ENCODE peak calls at places on chromosomes 6 and 20, in four cellular contexts. L is tibial nerve, F is A549, X is LNCaP clone FGC. H is an unnamed sample.

GRCh38 chr20:42191140-42191860 is 573.1 kb upstream of the CHD6 start:
- DNase-seq in L (no peak), F (no peak), X (no peak), H (no peak)

GRCh38 chr6:87357479-87358196 is 13.0 kb downstream of the C6orf163 start:
- DNase-seq in L (no peak), F (no peak), X (no peak), H (no peak)

GRCh38 chr6:163707385-163708355 is 293.2 kb downstream of the QKI start:
- DNase-seq in L (no peak), F (no peak), X (peak; percentile 11), H (no peak)

GRCh38 chr20:38250607-38251006 is 9.9 kb downstream of the KIAA1755 start:
- DNase-seq in L (no peak), F (no peak), X (no peak), H (no peak)

GRCh38 chr6:56693246-56693607 is 50.5 kb upstream of the DST start:
- DNase-seq in L (peak; percentile 83), F (no peak), X (peak; percentile 86), H (no peak)

GRCh38 chr6:36858407-36858981 is 16.1 kb downstream of the PPIL1 start:
- DNase-seq in L (no peak), F (no peak), X (no peak), H (no peak)

GRCh38 chr6:116431964-116432595 is 29.1 kb upstream of the CALHM6 start:
- DNase-seq in L (no peak), F (no peak), X (no peak), H (no peak)

GRCh38 chr6:712805-713204 is 19.9 kb upstream of the EXOC2 start:
- DNase-seq in L (no peak), F (no peak), X (no peak), H (no peak)

GRCh38 chr6:122484760-122485159 is 13.2 kb upstream of the SERINC1 start:
- DNase-seq in L (no peak), F (no peak), X (no peak), H (no peak)

GRCh38 chr6:87706187-87706966 is 4.3 kb upstream of the AKIRIN2 start:
- DNase-seq in L (no peak), F (no peak), X (no peak), H (no peak)

GRCh38 chr6:1524040-1524480 is 85.7 kb upstream of the FOXC1 start:
- DNase-seq in L (peak; percentile 53), F (peak; percentile 32), X (peak; percentile 30), H (no peak)

GRCh38 chr20:17674722-17675518 is 7.1 kb downstream of the RRBP1 start:
- DNase-seq in L (peak; percentile 40), F (no peak), X (no peak), H (no peak)

GRCh38 chr6:105592329-105592728 is 189.4 kb upstream of the PREP start:
- DNase-seq in L (no peak), F (peak; percentile 10), X (peak; percentile 70), H (no peak)

GRCh38 chr6:121319112-121319553 is 15.1 kb downstream of the TBC1D32 start:
- DNase-seq in L (no peak), F (peak; percentile 15), X (no peak), H (no peak)
- H3K4me3 ChIP-seq in L (no peak overlapping the region), F (no peak overlapping the region), X (no peak overlapping the region), H (no peak overlapping the region)

GRCh38 chr6:55174211-55175013 is at the start of gene HCRTR2:
- DNase-seq in L (no peak), F (no peak), X (no peak), H (no peak)
- H3K4me3 ChIP-seq in L (no peak within 1 kb of the TSS), F (no peak within 1 kb of the TSS), X (no peak within 1 kb of the TSS), H (no peak within 1 kb of the TSS)

DNA sequence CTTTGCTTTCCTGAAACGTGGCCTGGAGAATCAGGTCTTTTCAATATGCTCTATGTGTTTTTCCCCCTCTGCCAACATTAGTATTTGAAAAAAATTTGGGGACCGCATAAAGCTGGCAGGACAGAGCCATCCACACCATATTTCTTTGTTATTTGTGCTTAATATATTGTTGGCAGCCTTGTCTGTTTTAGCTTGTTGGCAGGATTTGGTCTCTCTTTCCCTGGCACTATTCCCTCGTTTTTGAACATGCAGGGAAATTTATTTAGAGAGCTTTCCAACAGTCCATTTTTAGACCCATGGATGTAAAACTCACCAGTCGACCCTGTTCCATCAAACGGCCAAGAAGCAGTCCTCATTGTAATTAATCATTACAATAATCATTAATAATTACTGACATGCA is 514.3 kb downstream of the C6orf118 start:
- DNase-seq in L (no peak), F (no peak), X (no peak), H (no peak)
- H3K4me3 ChIP-seq in L (no peak overlapping the region), F (no peak overlapping the region), X (no peak overlapping the region), H (no peak overlapping the region)

DNA sequence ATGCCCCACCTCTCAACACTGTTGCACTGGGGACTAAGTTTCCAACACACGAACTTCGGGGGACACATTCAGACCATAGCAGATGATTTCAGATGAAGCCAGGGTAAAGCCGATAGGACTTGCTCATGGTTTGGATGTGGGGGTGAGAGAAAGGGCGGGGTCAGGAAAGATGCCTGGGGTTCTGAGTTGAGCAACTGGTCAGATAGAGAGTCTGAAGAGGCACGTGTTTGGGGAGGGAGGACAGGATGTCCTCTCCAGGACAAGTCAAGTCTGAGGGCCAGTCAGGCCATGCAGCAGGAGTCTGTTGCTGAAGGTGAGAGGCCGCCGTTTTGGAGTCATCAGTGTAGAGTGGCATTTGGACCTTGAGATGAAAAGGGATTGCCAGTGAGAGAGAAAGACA is 197.9 kb upstream of the SNX9 start:
- DNase-seq in L (no peak), F (no peak), X (no peak), H (no peak)
- H3K4me3 ChIP-seq in L (no peak overlapping the region), F (no peak overlapping the region), X (no peak overlapping the region), H (no peak overlapping the region)

GRCh38 chr6:11430036-11430435 is 107.5 kb upstream of the TMEM170B start:
- DNase-seq in L (no peak), F (no peak), X (no peak), H (no peak)

GRCh38 chr6:11428351-11428750 is 109.2 kb upstream of the TMEM170B start:
- DNase-seq in L (no peak), F (no peak), X (peak; percentile 38), H (no peak)

GRCh38 chr6:11427827-11428245 is 109.7 kb upstream of the TMEM170B start:
- DNase-seq in L (no peak), F (no peak), X (no peak), H (no peak)

GRCh38 chr6:11429577-11429976 is 108.0 kb upstream of the TMEM170B start:
- DNase-seq in L (no peak), F (no peak), X (no peak), H (no peak)

GRCh38 chr6:11428895-11429294 is 108.7 kb upstream of the TMEM170B start:
- DNase-seq in L (no peak), F (no peak), X (no peak), H (no peak)
- H3K4me3 ChIP-seq in L (no peak overlapping the region), F (no peak overlapping the region), X (no peak overlapping the region), H (no peak overlapping the region)